ENCODE peak calls at places on chromosomes 16 and 17, in ten cellular contexts. O is upper lobe of right lung; X is GM23338; F is cardiac muscle cell; L is tibial nerve; V is tibial artery; N is CD8-positive, alpha-beta memory T cell; Z is mucosa of descending colon; R is right atrium auricular region; A is heart right ventricle. J is an unnamed sample. For H3K36me3, the result is how much of the 10 kb centered on the place peaks cover.

GRCh38 chr17:39099686-39100293 is 51.6 kb downstream of the PLXDC1 start:
- DNase-seq in O (no peak), X (no peak), F (peak), L (peak), V (no peak), N (no peak), Z (no peak), R (no peak), A (peak), J (no peak)

GRCh38 chr17:77421635-77421982 is 280.8 kb downstream of the SEC14L1 start:
- DNase-seq in O (no peak), X (no peak), F (no peak), L (no peak), V (no peak), N (no peak), Z (no peak), R (no peak), A (no peak), J (no peak)

GRCh38 chr17:35373532-35373983 is at the start of gene SLFN11:
- DNase-seq in O (peak), X (peak), F (peak), L (peak), V (peak), N (peak), Z (peak), R (peak), A (peak), J (peak)

GRCh38 chr16:3171855-3172593 is 16.0 kb upstream of the OR1F1 start:
- DNase-seq in O (no peak), X (peak), F (no peak), L (no peak), V (no peak), N (no peak), Z (no peak), R (no peak), A (no peak), J (no peak)

GRCh38 chr16:17161034-17161433 is 309.7 kb downstream of the XYLT1 start:
- DNase-seq in O (no peak), X (peak), F (no peak), L (no peak), V (no peak), N (no peak), Z (no peak), R (no peak), A (no peak), J (no peak)

GRCh38 chr16:29807426-29808218 is 1.3 kb downstream of the MAZ start:
- DNase-seq in O (peak), X (peak), F (peak), L (peak), V (peak), N (peak), Z (peak), R (peak), A (peak), J (peak)

GRCh38 chr17:32516940-32517711 is 30.3 kb downstream of the CDK5R1 start:
- DNase-seq in O (no peak), X (no peak), F (no peak), L (no peak), V (peak), N (no peak), Z (no peak), R (no peak), A (no peak), J (no peak)

GRCh38 chr17:75096082-75096625 is 8.4 kb downstream of the SLC16A5 start:
- DNase-seq in O (peak), X (peak), F (peak), L (no peak), V (peak), N (no peak), Z (peak), R (peak), A (peak), J (no peak)

GRCh38 chr16:84367750-84368320 is 503 bp upstream of the ATP2C2 start:
- DNase-seq in O (peak), X (peak), F (no peak), L (no peak), V (no peak), N (no peak), Z (peak), R (no peak), A (no peak), J (no peak)

GRCh38 chr17:30113213-30113612 is 3.4 kb upstream of the NSRP1 start:
- DNase-seq in O (no peak), X (no peak), F (no peak), L (no peak), V (no peak), N (no peak), Z (peak), R (no peak), A (no peak), J (no peak)

GRCh38 chr17:53122966-53123365 is 699.8 kb upstream of the KIF2B start:
- DNase-seq in O (no peak), X (no peak), F (no peak), L (no peak), V (no peak), N (no peak), Z (no peak), R (no peak), A (no peak), J (no peak)

GRCh38 chr17:50459081-50459676 is 9.5 kb downstream of the CHAD start:
- DNase-seq in O (no peak), X (no peak), F (peak), L (no peak), V (no peak), N (no peak), Z (no peak), R (no peak), A (no peak), J (no peak)

GRCh38 chr16:47947741-47948140 is 208.1 kb downstream of the ABCC12 start:
- DNase-seq in O (no peak), X (no peak), F (no peak), L (no peak), V (no peak), N (no peak), Z (no peak), R (no peak), A (no peak), J (no peak)

GRCh38 chr16:86170720-86171119 is 271.8 kb downstream of the IRF8 start:
- DNase-seq in O (no peak), X (no peak), F (no peak), L (no peak), V (no peak), N (no peak), Z (no peak), R (no peak), A (no peak), J (no peak)

GRCh38 chr17:17413821-17414220 is 63.0 kb upstream of the MED9 start:
- DNase-seq in O (peak), X (no peak), F (peak), L (no peak), V (no peak), N (no peak), Z (no peak), R (no peak), A (no peak), J (no peak)

GRCh38 chr16:58414938-58415451 is 22.7 kb downstream of the GINS3 start:
- DNase-seq in O (no peak), X (no peak), F (peak), L (no peak), V (no peak), N (no peak), Z (no peak), R (no peak), A (peak), J (no peak)

GRCh38 chr17:19579867-19580565 is 46.4 kb downstream of the SLC47A1 start:
- DNase-seq in O (no peak), X (peak), F (peak), L (no peak), V (no peak), N (no peak), Z (no peak), R (no peak), A (no peak), J (no peak)

GRCh38 chr17:38883592-38884526 is 14.0 kb downstream of the LASP1 start:
- DNase-seq in O (no peak), X (peak), F (peak), L (no peak), V (no peak), N (no peak), Z (no peak), R (no peak), A (peak), J (no peak)

GRCh38 chr16:8960788-8961109 is 3.0 kb downstream of the USP7 start:
- DNase-seq in O (no peak), X (no peak), F (no peak), L (no peak), V (no peak), N (no peak), Z (no peak), R (no peak), A (no peak), J (no peak)
- H3K36me3 ChIP-seq in O (under half), X (under half), F (under half), L (under half), V (under half), N (under half), Z (under half), R (under half), A (under half), J (under half)

DNA sequence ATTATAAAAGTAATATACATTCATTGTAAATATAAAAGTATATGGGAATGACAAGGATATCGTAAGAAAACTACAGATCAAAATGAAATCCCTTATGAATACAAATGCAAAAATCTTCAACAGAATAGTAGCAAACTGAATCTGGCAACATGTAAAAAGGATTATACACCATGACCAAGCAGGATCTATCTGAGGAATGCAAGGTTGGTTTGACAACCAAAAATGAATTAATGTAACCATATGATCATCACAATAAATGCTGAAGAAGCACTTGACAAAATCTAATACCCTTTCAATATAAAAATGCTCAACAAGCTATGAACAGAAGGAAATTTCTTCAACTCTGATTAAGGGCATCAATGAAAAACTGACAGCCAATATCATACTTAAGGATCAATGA is 48.8 kb downstream of the NDEL1 start:
- DNase-seq in O (no peak), X (no peak), F (no peak), L (no peak), V (no peak), N (no peak), Z (no peak), R (no peak), A (no peak), J (no peak)
- H3K36me3 ChIP-seq in O (half or more), X (half or more), F (half or more), L (under half), V (half or more), N (under half), Z (under half), R (half or more), A (under half), J (under half)

GRCh38 chr17:6757747-6758146 is 1.9 kb downstream of the XAF1 start:
- DNase-seq in O (no peak), X (no peak), F (no peak), L (no peak), V (no peak), N (no peak), Z (no peak), R (no peak), A (no peak), J (no peak)

GRCh38 chr17:6756425-6757012 is 673 bp downstream of the XAF1 start:
- DNase-seq in O (no peak), X (no peak), F (no peak), L (no peak), V (no peak), N (no peak), Z (no peak), R (no peak), A (no peak), J (no peak)

DNA sequence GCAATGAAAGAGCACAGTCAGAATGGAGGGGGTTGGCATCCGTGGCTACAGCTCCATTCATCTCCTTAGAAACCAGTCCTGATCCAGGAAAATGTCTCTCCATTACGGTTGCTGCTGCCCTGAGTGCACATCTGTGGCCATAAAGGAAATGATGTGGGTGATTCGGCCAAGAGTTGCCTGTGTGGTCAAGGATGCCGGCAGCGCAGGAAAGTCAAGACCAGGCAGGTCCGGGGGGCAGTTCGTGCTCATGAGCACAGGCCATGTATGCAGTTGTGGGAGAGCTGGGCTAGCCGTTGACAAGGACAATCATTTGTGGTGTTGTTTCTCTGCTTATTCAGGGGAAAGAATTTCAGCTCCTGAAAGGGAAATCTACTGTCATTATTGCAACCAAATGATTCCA is 6.0 kb downstream of the XAF1 start:
- DNase-seq in O (no peak), X (no peak), F (no peak), L (no peak), V (no peak), N (no peak), Z (no peak), R (no peak), A (no peak), J (no peak)
- H3K36me3 ChIP-seq in O (half or more), X (under half), F (under half), L (under half), V (half or more), N (under half), Z (under half), R (under half), A (half or more), J (half or more)

GRCh38 chr17:82175951-82176350 is 36.7 kb downstream of the CCDC57 start:
- DNase-seq in O (no peak), X (no peak), F (no peak), L (no peak), V (no peak), N (no peak), Z (no peak), R (no peak), A (no peak), J (no peak)

GRCh38 chr17:82173351-82174041 is 39.1 kb downstream of the CCDC57 start:
- DNase-seq in O (no peak), X (peak), F (no peak), L (no peak), V (no peak), N (no peak), Z (no peak), R (no peak), A (no peak), J (no peak)

GRCh38 chr17:82172461-82173160 is 40.0 kb downstream of the CCDC57 start:
- DNase-seq in O (no peak), X (no peak), F (no peak), L (no peak), V (no peak), N (no peak), Z (no peak), R (no peak), A (no peak), J (no peak)

GRCh38 chr17:82177276-82177675 is 35.4 kb downstream of the CCDC57 start:
- DNase-seq in O (no peak), X (no peak), F (no peak), L (no peak), V (no peak), N (no peak), Z (no peak), R (no peak), A (no peak), J (no peak)

GRCh38 chr17:82175166-82175565 is 37.5 kb downstream of the CCDC57 start:
- DNase-seq in O (no peak), X (no peak), F (no peak), L (no peak), V (no peak), N (no peak), Z (no peak), R (no peak), A (no peak), J (no peak)
- H3K36me3 ChIP-seq in O (under half), X (under half), F (under half), L (under half), V (half or more), N (under half), Z (under half), R (under half), A (under half), J (under half)

GRCh38 chr16:10756574-10756973 is 12.9 kb downstream of the NUBP1 start:
- DNase-seq in O (no peak), X (no peak), F (peak), L (no peak), V (peak), N (no peak), Z (no peak), R (no peak), A (peak), J (no peak)

GRCh38 chr16:10765772-10766171 is 22.1 kb downstream of the NUBP1 start:
- DNase-seq in O (no peak), X (no peak), F (no peak), L (no peak), V (no peak), N (no peak), Z (no peak), R (no peak), A (no peak), J (no peak)

GRCh38 chr16:10762336-10762995 is 18.8 kb downstream of the NUBP1 start:
- DNase-seq in O (no peak), X (no peak), F (no peak), L (no peak), V (no peak), N (no peak), Z (no peak), R (no peak), A (no peak), J (no peak)

GRCh38 chr16:10760863-10761262 is 17.2 kb downstream of the NUBP1 start:
- DNase-seq in O (no peak), X (no peak), F (no peak), L (no peak), V (no peak), N (no peak), Z (no peak), R (no peak), A (no peak), J (no peak)

DNA sequence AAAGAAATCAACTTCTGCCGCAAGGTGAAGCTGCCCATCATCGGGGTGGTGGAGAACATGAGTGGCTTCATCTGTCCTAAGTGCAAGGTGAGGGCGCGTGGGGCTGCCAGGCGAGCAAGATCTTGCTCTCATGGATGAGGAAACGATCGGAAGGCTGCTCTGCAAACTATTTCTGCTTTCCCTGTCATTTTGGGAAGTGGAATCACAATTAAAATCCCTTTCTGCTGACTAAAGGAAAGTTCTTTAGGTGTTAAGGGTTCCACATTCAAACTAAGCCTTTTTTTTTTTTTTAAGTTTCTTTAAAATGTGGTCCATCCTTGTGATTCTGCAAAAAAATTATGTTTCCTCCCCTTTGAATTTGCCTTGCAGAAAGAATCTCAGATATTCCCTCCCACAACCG is 17.7 kb downstream of the NUBP1 start:
- DNase-seq in O (no peak), X (no peak), F (no peak), L (no peak), V (no peak), N (no peak), Z (no peak), R (no peak), A (no peak), J (no peak)
- H3K36me3 ChIP-seq in O (half or more), X (under half), F (under half), L (under half), V (half or more), N (half or more), Z (under half), R (half or more), A (half or more), J (half or more)

GRCh38 chr17:63836811-63837210 is 5.7 kb downstream of the SMARCD2 start:
- DNase-seq in O (no peak), X (no peak), F (no peak), L (no peak), V (no peak), N (no peak), Z (no peak), R (no peak), A (no peak), J (no peak)

GRCh38 chr17:63835167-63835720 is 7.2 kb downstream of the SMARCD2 start:
- DNase-seq in O (no peak), X (no peak), F (no peak), L (no peak), V (peak), N (no peak), Z (no peak), R (no peak), A (no peak), J (no peak)

GRCh38 chr17:63838586-63839184 is 3.8 kb downstream of the SMARCD2 start:
- DNase-seq in O (peak), X (peak), F (peak), L (peak), V (peak), N (no peak), Z (peak), R (peak), A (peak), J (no peak)

GRCh38 chr17:63837962-63838585 is 4.4 kb downstream of the SMARCD2 start:
- DNase-seq in O (no peak), X (no peak), F (no peak), L (no peak), V (peak), N (no peak), Z (no peak), R (no peak), A (no peak), J (no peak)

DNA sequence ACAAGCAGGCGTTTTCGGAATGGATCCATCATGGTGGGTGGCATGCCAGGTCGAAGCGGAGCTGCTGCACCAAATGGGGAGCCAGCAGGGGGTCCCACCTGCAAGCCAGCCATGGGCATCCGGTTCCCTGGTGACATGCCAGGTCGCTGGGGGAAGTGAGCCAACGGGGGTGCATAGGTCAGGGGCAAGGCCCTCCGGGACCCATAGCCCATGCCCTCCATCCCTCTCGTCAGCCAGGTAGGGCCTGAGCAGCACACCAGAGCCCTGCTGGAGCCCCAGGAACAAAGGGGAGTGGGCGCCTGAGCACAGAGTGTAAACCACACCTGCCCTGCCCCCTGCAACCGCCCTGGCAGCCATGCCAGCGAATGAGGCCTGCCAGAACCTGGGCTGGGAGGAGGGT is 5.0 kb downstream of the SMARCD2 start:
- DNase-seq in O (no peak), X (no peak), F (no peak), L (no peak), V (peak), N (no peak), Z (no peak), R (no peak), A (no peak), J (no peak)
- H3K36me3 ChIP-seq in O (half or more), X (under half), F (under half), L (under half), V (under half), N (under half), Z (under half), R (under half), A (under half), J (under half)